ENCODE peak calls at places on chromosomes 2 and 18, in four cellular contexts. One of them, this sample, is unnamed.

GRCh38 chr2:184371641-184372040 is 226.7 kb upstream of the ZNF804A start:
- DNase-seq in K562: no peak
- DNase-seq in GM12878: no peak
- DNase-seq in H1: no peak
- DNase-seq in this sample: no peak

GRCh38 chr2:239369631-239370161 is 31.1 kb downstream of the HDAC4 start:
- DNase-seq in H1: no peak
- DNase-seq in GM12878: peak
- DNase-seq in K562: no peak
- DNase-seq in this sample: no peak

GRCh38 chr2:172792711-172793110 is 57.1 kb downstream of the RAPGEF4 start:
- DNase-seq in H1: no peak
- DNase-seq in K562: no peak
- DNase-seq in GM12878: no peak
- DNase-seq in this sample: no peak

GRCh38 chr18:51028201-51028805 is 1.7 kb upstream of the SMAD4 start:
- DNase-seq in K562: peak
- DNase-seq in H1: no peak
- DNase-seq in GM12878: no peak
- DNase-seq in this sample: peak

GRCh38 chr2:106582431-106583143 is 95.4 kb downstream of the CD8B2 start:
- DNase-seq in K562: peak
- DNase-seq in GM12878: no peak
- DNase-seq in H1: peak
- DNase-seq in this sample: peak

GRCh38 chr2:40415391-40415790 is 36.5 kb downstream of the SLC8A1 start:
- DNase-seq in H1: no peak
- DNase-seq in GM12878: no peak
- DNase-seq in K562: no peak
- DNase-seq in this sample: no peak

GRCh38 chr2:70767699-70768584 is at the start of gene ADD2:
- DNase-seq in K562: peak
- DNase-seq in H1: peak
- DNase-seq in GM12878: no peak
- DNase-seq in this sample: no peak

GRCh38 chr2:228747478-228747877 is 523.6 kb downstream of the PID1 start:
- DNase-seq in GM12878: no peak
- DNase-seq in H1: no peak
- DNase-seq in K562: no peak
- DNase-seq in this sample: no peak

GRCh38 chr2:179899666-179900065 is 38.3 kb upstream of the ZNF385B start:
- DNase-seq in H1: no peak
- DNase-seq in GM12878: no peak
- DNase-seq in K562: no peak
- DNase-seq in this sample: no peak

GRCh38 chr2:135245055-135245454 is 193.0 kb downstream of the RAB3GAP1 start:
- DNase-seq in GM12878: no peak
- DNase-seq in H1: no peak
- DNase-seq in K562: peak
- DNase-seq in this sample: peak

GRCh38 chr2:25955869-25956535 is 26.3 kb downstream of the KIF3C start:
- DNase-seq in H1: no peak
- DNase-seq in GM12878: no peak
- DNase-seq in K562: no peak
- DNase-seq in this sample: peak

GRCh38 chr2:240929364-240930095 is 23.4 kb downstream of the CROCC2 start:
- DNase-seq in K562: no peak
- DNase-seq in H1: peak
- DNase-seq in GM12878: no peak
- DNase-seq in this sample: no peak

GRCh38 chr2:173030541-173031485 is 44.8 kb upstream of the MAP3K20 start:
- DNase-seq in GM12878: no peak
- DNase-seq in K562: no peak
- DNase-seq in H1: no peak
- DNase-seq in this sample: no peak

GRCh38 chr2:62653582-62654422 is 51.7 kb upstream of the EHBP1 start:
- DNase-seq in GM12878: no peak
- DNase-seq in H1: no peak
- DNase-seq in K562: no peak
- DNase-seq in this sample: peak

GRCh38 chr18:62978251-62979049 is 263.1 kb downstream of the PHLPP1 start:
- DNase-seq in K562: no peak
- DNase-seq in GM12878: no peak
- DNase-seq in H1: no peak
- DNase-seq in this sample: no peak

GRCh38 chr2:70994445-70995226 is at the start of gene TEX261:
- DNase-seq in GM12878: peak
- DNase-seq in H1: peak
- DNase-seq in K562: peak
- DNase-seq in this sample: peak

GRCh38 chr2:40511661-40512213 is 59.8 kb upstream of the SLC8A1 start:
- DNase-seq in GM12878: no peak
- DNase-seq in H1: no peak
- DNase-seq in K562: no peak
- DNase-seq in this sample: no peak

GRCh38 chr18:23587220-23587642 is 925 bp upstream of the NPC1 start:
- DNase-seq in K562: no peak
- DNase-seq in H1: no peak
- DNase-seq in GM12878: no peak
- DNase-seq in this sample: no peak

GRCh38 chr2:45000921-45001628 is 8.2 kb downstream of the SIX2 start:
- DNase-seq in K562: no peak
- DNase-seq in GM12878: no peak
- DNase-seq in H1: peak
- DNase-seq in this sample: no peak

GRCh38 chr2:229111744-229112143 is 159.3 kb downstream of the PID1 start:
- DNase-seq in H1: no peak
- DNase-seq in GM12878: no peak
- DNase-seq in K562: no peak
- DNase-seq in this sample: no peak

GRCh38 chr18:74862094-74862493 is 264.4 kb downstream of the ZNF407 start:
- DNase-seq in GM12878: no peak
- DNase-seq in H1: no peak
- DNase-seq in K562: no peak
- DNase-seq in this sample: no peak

GRCh38 chr18:62784966-62785413 is 69.6 kb downstream of the PHLPP1 start:
- DNase-seq in GM12878: no peak
- DNase-seq in H1: no peak
- DNase-seq in K562: no peak
- DNase-seq in this sample: no peak

GRCh38 chr18:48493856-48494255 is 45.0 kb upstream of the CTIF start:
- DNase-seq in K562: no peak
- DNase-seq in H1: no peak
- DNase-seq in GM12878: no peak
- DNase-seq in this sample: no peak

GRCh38 chr2:15701326-15701907 is 109.7 kb downstream of the DDX1 start:
- DNase-seq in GM12878: no peak
- DNase-seq in H1: no peak
- DNase-seq in K562: no peak
- DNase-seq in this sample: no peak

GRCh38 chr18:741931-742512 is 29.6 kb upstream of the ENOSF1 start:
- DNase-seq in GM12878: peak
- DNase-seq in K562: peak
- DNase-seq in H1: no peak
- DNase-seq in this sample: peak

GRCh38 chr2:205520311-205520710 is 162.0 kb upstream of the NRP2 start:
- DNase-seq in H1: no peak
- DNase-seq in K562: no peak
- DNase-seq in GM12878: no peak
- DNase-seq in this sample: no peak

GRCh38 chr2:99473496-99474083 is 16.2 kb downstream of the REV1 start:
- DNase-seq in K562: no peak
- DNase-seq in H1: no peak
- DNase-seq in GM12878: no peak
- DNase-seq in this sample: no peak

GRCh38 chr2:205619600-205619999 is 62.7 kb upstream of the NRP2 start:
- DNase-seq in K562: no peak
- DNase-seq in GM12878: no peak
- DNase-seq in H1: no peak
- DNase-seq in this sample: no peak

GRCh38 chr2:31404827-31405226 is 9.7 kb downstream of the XDH start:
- DNase-seq in H1: no peak
- DNase-seq in K562: no peak
- DNase-seq in GM12878: no peak
- DNase-seq in this sample: no peak
- TF ChIP-seq JUND in H1: no peak
- TF ChIP-seq JUND in K562: no peak
- TF ChIP-seq JUND in GM12878: no peak
- TF ChIP-seq JUND in this sample: no peak

GRCh38 chr2:42802150-42802549 is 9.8 kb upstream of the HAAO start:
- DNase-seq in GM12878: no peak
- DNase-seq in K562: no peak
- DNase-seq in H1: no peak
- DNase-seq in this sample: no peak
- TF ChIP-seq CBX5 in GM12878: no peak
- TF ChIP-seq CBX5 in K562: no peak
- TF ChIP-seq CBX5 in H1: no peak
- TF ChIP-seq CBX5 in this sample: no peak

DNA sequence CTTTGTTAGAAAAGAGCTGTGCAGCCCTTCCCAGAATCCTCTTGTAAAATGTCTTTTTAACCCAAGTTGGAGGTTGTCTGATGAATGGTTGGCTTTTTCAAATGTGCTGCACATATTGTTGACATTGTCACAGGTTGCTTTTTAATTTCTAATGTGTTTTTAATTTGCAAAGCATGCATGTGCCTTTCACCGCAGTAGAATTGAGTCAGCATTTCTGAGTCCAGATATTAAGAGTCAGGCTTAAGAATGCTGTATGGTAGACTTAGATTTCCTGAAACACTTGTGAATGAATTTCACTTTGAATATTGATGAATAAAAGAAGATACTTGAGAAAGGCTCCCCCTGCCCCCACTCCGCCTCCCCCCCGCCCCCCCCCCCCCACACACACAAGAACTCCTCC is 120.9 kb downstream of the GREB1L start:
- DNase-seq in GM12878: no peak
- DNase-seq in K562: no peak
- DNase-seq in H1: no peak
- DNase-seq in this sample: no peak
- TF ChIP-seq JUND in GM12878: no peak
- TF ChIP-seq JUND in K562: no peak
- TF ChIP-seq JUND in H1: no peak
- TF ChIP-seq JUND in this sample: no peak

GRCh38 chr2:100844514-100844913 is 24.6 kb downstream of the NPAS2 start:
- DNase-seq in K562: no peak
- DNase-seq in GM12878: no peak
- DNase-seq in H1: no peak
- DNase-seq in this sample: no peak
- TF ChIP-seq CBX5 in K562: no peak
- TF ChIP-seq CBX5 in GM12878: no peak
- TF ChIP-seq CBX5 in H1: no peak
- TF ChIP-seq CBX5 in this sample: no peak

This sample was measured in HepG2.